ENCODE peak calls at places on chromosomes 11 and 22, in eight cellular contexts. R is prostate gland, D is WTC11, O is MCF 10A, V is astrocyte of the spinal cord, S is stomach, Z is progenitor cell of endocrine pancreas, H is GM10248. K is an unnamed sample.

GRCh38 chr11:113176561-113176960 is 137.8 kb upstream of the TTC12 start:
- DNase-seq in Z (no peak), S (no peak), R (no peak), O (no peak), D (no peak), V (peak), H (no peak), K (no peak)

GRCh38 chr11:95585752-95586077 is 203.9 kb downstream of the FAM76B start:
- DNase-seq in H (no peak), O (no peak), D (no peak), V (no peak), S (no peak), R (no peak), Z (no peak), K (no peak)

GRCh38 chr11:123532131-123532530 is 102.1 kb downstream of the GRAMD1B start:
- DNase-seq in Z (no peak), O (no peak), D (no peak), V (no peak), S (no peak), H (no peak), R (no peak), K (no peak)

GRCh38 chr22:25987948-25988347 is 181.3 kb upstream of the SEZ6L start:
- DNase-seq in D (no peak), H (peak), R (no peak), O (no peak), Z (no peak), S (no peak), V (no peak), K (no peak)

GRCh38 chr22:21591695-21592094 is 24.2 kb downstream of the UBE2L3 start:
- DNase-seq in V (no peak), S (no peak), D (no peak), O (no peak), Z (no peak), R (no peak), H (no peak), K (no peak)

GRCh38 chr11:79242616-79243015 is 198.2 kb downstream of the TENM4 start:
- DNase-seq in R (no peak), V (peak), D (no peak), H (no peak), Z (no peak), O (no peak), S (no peak), K (no peak)

GRCh38 chr22:37362618-37363017 is 64.7 kb downstream of the ELFN2 start:
- DNase-seq in O (no peak), S (no peak), Z (no peak), H (no peak), R (no peak), D (no peak), V (no peak), K (no peak)

GRCh38 chr22:48580481-48580970 is 1247.1 kb downstream of the BRD1 start:
- DNase-seq in Z (no peak), S (no peak), H (no peak), R (no peak), D (no peak), V (no peak), O (no peak), K (no peak)

GRCh38 chr22:37229805-37230672 is 14.0 kb downstream of the RAC2 start:
- DNase-seq in O (peak), D (no peak), H (peak), R (no peak), S (peak), V (peak), Z (no peak), K (peak)

GRCh38 chr11:31387379-31387778 is 17.7 kb downstream of the DNAJC24 start:
- DNase-seq in R (no peak), V (no peak), Z (no peak), S (no peak), H (no peak), D (no peak), O (no peak), K (peak)

GRCh38 chr11:46669606-46670243 is 30.7 kb downstream of the ARHGAP1 start:
- DNase-seq in Z (no peak), H (no peak), V (no peak), D (no peak), O (peak), S (peak), R (no peak), K (no peak)

GRCh38 chr22:32539631-32540449 is 65.2 kb downstream of the FBXO7 start:
- DNase-seq in S (no peak), R (no peak), D (no peak), Z (no peak), V (no peak), O (no peak), H (no peak), K (no peak)

GRCh38 chr22:26479043-26479791 is 4.4 kb downstream of the HPS4 start:
- DNase-seq in S (no peak), O (no peak), D (no peak), Z (no peak), V (no peak), R (peak), H (no peak), K (no peak)

GRCh38 chr11:110434952-110435779 is 5.4 kb downstream of the FDX1 start:
- DNase-seq in Z (no peak), S (peak), O (peak), V (no peak), D (peak), R (no peak), H (no peak), K (no peak)

GRCh38 chr22:46534901-46535630 is 2.4 kb downstream of the CELSR1 start:
- DNase-seq in O (no peak), D (no peak), Z (no peak), S (no peak), V (no peak), R (no peak), H (no peak), K (no peak)

GRCh38 chr11:33168605-33169240 is 7.4 kb upstream of the CSTF3 start:
- DNase-seq in O (no peak), Z (no peak), V (peak), S (no peak), H (no peak), R (no peak), D (no peak), K (peak)

GRCh38 chr22:36379593-36380361 is 8.0 kb downstream of the MYH9 start:
- DNase-seq in H (no peak), R (no peak), S (no peak), V (peak), O (peak), D (no peak), Z (no peak), K (no peak)

GRCh38 chr11:24496728-24497396 is at the start of gene LUZP2:
- DNase-seq in V (peak), Z (peak), H (no peak), R (peak), O (no peak), D (peak), S (no peak), K (no peak)

GRCh38 chr11:43269229-43269928 is 42.4 kb upstream of the API5 start:
- DNase-seq in Z (no peak), O (no peak), H (no peak), V (no peak), S (no peak), D (peak), R (no peak), K (no peak)

GRCh38 chr11:11857769-11858168 is 16.0 kb downstream of the USP47 start:
- DNase-seq in O (no peak), V (no peak), D (no peak), S (no peak), R (no peak), Z (no peak), H (no peak), K (no peak)

GRCh38 chr22:44363214-44363979 is 50.6 kb upstream of the SHISAL1 start:
- DNase-seq in V (peak), H (no peak), O (peak), R (no peak), S (peak), Z (no peak), D (no peak), K (peak)

GRCh38 chr11:69518081-69518950 is 36.9 kb downstream of the LINC01488 start:
- DNase-seq in H (no peak), Z (no peak), D (no peak), O (peak), V (peak), R (no peak), S (no peak), K (peak)

GRCh38 chr11:118820412-118821357 is 29.7 kb upstream of the DDX6 start:
- DNase-seq in O (peak), V (peak), S (peak), D (peak), Z (no peak), R (peak), H (peak), K (no peak)

DNA sequence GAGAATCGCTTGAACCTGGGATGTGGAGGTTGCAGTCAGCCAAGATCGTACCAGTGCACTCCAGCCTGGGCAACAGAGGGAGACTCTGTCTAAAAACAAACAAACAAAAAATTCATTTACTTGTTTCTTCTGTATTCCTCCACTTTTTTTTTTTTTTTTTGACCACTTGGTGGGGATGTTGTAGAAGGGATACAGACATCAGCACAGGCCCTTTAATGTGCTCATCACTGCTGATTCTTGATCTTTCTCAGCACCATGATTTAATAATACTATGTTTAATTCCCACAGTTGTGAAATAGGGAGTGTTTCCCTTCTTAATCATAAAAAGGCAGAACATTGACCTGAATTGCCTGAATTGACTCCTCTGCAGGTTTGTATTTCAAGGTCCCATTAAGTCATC is 4.5 kb downstream of the TTC9C start:
- DNase-seq in R (no peak), Z (no peak), H (no peak), D (no peak), S (no peak), O (peak), V (peak), K (no peak)
- TF ChIP-seq CTCF in R (no peak), Z (no peak), H (no peak), D (no peak), S (no peak), O (peak), V (no peak), K (peak)

DNA sequence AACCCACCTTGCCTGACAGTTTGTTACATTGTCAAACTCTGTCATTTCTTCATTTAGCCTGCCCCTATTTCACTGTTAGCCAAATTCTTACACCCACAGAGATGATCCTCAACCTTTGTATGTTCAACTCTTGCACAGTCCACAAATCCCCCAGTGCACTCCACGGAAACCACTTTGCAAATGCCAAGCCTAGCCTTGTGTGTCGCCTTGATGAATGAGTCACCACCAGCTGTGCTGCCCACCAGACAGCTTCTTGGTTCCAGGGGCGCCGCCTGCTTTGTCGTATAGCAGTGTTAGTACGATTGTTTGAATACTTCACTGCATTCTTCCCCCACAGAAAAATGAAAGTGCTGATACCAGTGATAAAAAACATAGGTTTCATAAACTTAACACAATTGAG is 686.3 kb downstream of the NTM start:
- DNase-seq in S (no peak), H (no peak), Z (no peak), V (peak), O (no peak), D (no peak), R (no peak), K (no peak)
- TF ChIP-seq CTCF in S (no peak), H (no peak), Z (no peak), V (no peak), O (no peak), D (no peak), R (no peak), K (no peak)

GRCh38 chr11:49202287-49202976 is 6.0 kb downstream of the FOLH1 start:
- DNase-seq in H (no peak), V (no peak), R (no peak), D (no peak), O (no peak), S (no peak), Z (no peak), K (no peak)

DNA sequence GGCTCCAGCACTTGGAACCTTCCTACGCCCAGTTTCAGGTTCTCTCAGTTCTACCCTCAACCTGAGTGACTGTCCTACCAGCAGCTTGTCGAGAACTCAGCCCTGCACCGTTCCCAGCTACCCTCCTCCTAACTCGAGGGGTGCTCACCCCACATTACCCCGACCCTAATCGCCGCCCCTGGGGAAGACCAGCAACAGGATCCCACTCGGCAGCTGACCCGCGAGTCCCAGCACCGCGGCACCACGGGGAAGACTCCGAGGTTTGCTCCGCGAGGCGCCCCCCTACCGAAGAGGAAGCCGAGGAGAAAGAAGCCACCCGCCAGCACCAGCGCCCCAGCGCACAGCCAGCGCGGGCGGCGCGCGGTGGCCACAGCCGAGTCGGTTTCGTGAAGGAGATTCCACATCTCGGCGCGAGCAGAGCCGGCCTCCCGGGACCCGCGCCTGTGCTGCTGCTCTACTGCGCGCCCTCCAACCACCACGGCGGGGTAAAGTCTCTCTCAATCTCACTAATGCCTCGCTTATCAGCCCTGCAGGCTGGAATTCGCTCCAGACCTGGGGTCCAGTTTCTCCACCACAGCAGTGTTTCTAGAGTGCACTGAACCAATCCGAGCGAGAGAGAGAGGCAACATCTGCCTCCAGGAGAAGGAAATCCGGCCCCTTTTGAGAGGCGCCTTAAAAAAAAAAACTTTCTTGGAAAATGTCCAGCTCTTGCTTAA is at the start of gene FOLH1:
- DNase-seq in O (no peak), D (no peak), H (peak), Z (no peak), R (peak), V (no peak), S (no peak), K (no peak)
- TF ChIP-seq CTCF in O (no peak), D (no peak), H (no peak), Z (no peak), R (no peak), V (no peak), S (no peak), K (no peak)

GRCh38 chr22:19429950-19430889 is 1.3 kb downstream of the HIRA start:
- DNase-seq in S (peak), Z (no peak), V (peak), R (no peak), H (peak), O (peak), D (no peak), K (peak)

GRCh38 chr22:19432092-19432844 is at the start of gene MRPL40:
- DNase-seq in O (peak), H (peak), R (peak), Z (peak), V (peak), S (peak), D (peak), K (peak)

GRCh38 chr22:19434829-19435580 is 2.7 kb downstream of the MRPL40 start:
- DNase-seq in Z (no peak), V (no peak), S (no peak), D (no peak), O (no peak), R (no peak), H (no peak), K (no peak)

GRCh38 chr22:19431641-19432091 is at the start of gene HIRA:
- DNase-seq in Z (peak), S (peak), H (peak), D (peak), V (peak), O (peak), R (peak), K (peak)

GRCh38 chr22:19430890-19431541 is 517 bp downstream of the HIRA start:
- DNase-seq in S (peak), R (peak), D (peak), V (peak), H (peak), Z (peak), O (peak), K (peak)
- TF ChIP-seq CTCF in S (no peak), R (no peak), D (no peak), V (peak), H (no peak), Z (peak), O (no peak), K (peak)

DNA sequence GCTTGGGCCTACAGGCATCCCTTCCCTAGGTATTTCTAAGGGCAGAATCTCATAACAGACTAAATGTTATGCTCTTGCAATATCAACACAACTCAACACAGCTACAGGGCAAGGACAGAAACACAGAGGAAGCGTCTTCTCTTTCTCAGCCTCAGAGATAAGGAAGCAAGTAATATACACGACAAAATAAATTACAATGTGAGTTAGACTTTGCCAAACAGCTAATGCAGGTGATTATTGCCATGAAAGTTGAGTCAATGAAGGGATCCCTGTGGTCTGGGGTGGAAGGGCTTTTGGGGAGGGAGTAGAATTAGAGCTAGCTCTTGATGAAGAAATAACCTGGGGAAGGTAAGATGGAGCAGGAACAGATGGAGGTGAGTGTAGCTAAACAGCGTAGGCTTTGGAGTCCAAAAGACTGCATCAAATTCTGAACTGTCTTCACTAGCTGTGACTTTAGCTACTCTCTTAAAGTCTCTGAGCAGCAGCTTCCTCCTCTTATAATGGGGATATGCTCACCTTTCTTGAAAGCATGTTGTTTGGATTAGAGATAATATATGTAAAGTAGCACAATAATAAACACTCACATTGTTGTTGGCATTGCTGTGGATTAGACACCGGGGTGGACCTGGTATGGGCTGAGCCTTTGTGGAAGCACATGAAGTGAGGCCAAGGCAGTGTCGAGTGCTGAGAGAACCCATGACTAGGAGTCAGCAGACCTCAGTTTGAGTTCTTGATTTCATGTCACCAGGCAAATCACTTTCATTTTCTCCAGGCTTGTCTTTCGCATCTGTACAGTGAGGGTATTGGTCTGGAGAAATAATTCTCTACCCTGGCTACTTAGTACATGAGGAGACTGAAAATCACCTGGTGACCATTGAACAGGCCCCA is 41.0 kb upstream of the AQP11 start:
- DNase-seq in D (no peak), O (no peak), Z (no peak), R (no peak), V (no peak), S (no peak), H (no peak), K (no peak)
- TF ChIP-seq CTCF in D (peak), O (no peak), Z (no peak), R (no peak), V (no peak), S (no peak), H (no peak), K (peak)

DNA sequence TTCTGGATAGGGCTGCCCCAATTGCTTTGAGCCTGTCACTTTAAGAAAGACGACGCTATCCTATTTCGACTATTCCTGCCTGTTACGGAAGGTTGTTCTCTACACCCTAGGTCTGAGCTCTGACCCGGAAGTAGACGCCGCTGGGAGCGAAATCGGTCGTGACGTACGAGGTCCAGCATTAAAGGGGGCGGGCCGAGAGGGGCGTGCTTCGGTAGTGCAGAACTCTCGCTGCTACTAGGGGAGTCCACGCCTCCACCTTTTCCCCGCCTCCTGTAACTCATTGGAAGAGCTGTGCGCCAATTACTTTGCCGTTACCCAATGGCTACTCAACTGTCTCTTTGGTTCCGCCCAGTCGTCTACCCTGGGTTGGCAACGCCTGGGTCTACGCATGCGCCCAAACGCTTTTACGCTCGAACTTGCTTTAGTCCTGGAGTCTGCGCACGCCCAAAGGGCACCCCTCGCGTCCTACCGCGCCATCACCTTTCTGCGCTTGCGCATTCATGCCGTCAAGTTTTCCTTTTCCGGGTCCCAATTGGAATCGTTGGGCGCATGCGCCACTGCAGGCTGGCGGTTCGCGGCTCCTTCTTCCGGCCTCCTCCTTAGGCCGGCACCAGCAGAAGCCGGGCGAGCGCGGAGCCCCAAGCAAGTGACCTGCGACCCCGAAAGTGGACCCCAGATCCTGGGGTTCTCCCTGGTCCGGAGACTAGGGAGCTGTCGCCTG is at the start of gene PCNX3:
- DNase-seq in S (peak), V (peak), Z (peak), O (peak), D (peak), R (peak), H (peak), K (peak)
- TF ChIP-seq CTCF in S (no peak), V (no peak), Z (no peak), O (no peak), D (no peak), R (no peak), H (no peak), K (no peak)

DNA sequence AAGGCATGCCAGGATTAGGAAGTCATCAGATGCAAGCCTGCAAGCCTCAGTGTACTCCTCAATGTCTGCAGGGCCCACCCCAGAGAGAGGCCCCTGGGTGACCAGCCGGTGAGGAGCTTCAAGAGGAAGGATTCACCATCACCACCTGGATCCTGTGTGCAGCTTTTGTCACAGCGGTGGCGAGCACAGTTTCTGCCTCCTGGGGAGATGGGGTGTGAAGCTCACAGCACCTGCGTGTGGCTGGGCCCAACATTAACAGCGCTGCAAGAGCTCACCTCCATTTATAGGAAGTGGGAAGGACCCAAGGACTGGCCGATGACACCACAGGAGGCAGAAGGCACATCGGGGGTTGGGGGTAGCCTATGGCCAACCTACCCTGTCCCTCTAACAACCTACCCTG is 235.3 kb downstream of the CTTN start:
- DNase-seq in R (no peak), H (no peak), O (no peak), Z (no peak), S (no peak), D (no peak), V (no peak), K (no peak)
- TF ChIP-seq CTCF in R (no peak), H (no peak), O (no peak), Z (no peak), S (no peak), D (no peak), V (no peak), K (no peak)